ENCODE peak calls at places on chromosomes 12 and 14, in five cellular contexts. One of them, this sample, is unnamed.

GRCh38 chr12:124763594-124763979 is 100.1 kb downstream of the SCARB1 start:
- DNase-seq in amniotic epithelial cell: no peak
- DNase-seq in stimulated activated naive CD4-positive, alpha-beta T cell: no peak
- DNase-seq in keratinocyte: no peak
- DNase-seq in endothelial cell of umbilical vein: no peak
- DNase-seq in this sample: no peak

GRCh38 chr14:92935446-92935845 is 12.5 kb downstream of the CHGA start:
- DNase-seq in amniotic epithelial cell: no peak
- DNase-seq in stimulated activated naive CD4-positive, alpha-beta T cell: no peak
- DNase-seq in keratinocyte: no peak
- DNase-seq in endothelial cell of umbilical vein: no peak
- DNase-seq in this sample: no peak

GRCh38 chr14:104563191-104563741 is 16.3 kb upstream of the C14orf180 start:
- DNase-seq in amniotic epithelial cell: no peak
- DNase-seq in stimulated activated naive CD4-positive, alpha-beta T cell: no peak
- DNase-seq in keratinocyte: no peak
- DNase-seq in endothelial cell of umbilical vein: no peak
- DNase-seq in this sample: no peak

GRCh38 chr12:82912406-82912805 is 225.7 kb downstream of the TMTC2 start:
- DNase-seq in amniotic epithelial cell: peak; percentile 95
- DNase-seq in stimulated activated naive CD4-positive, alpha-beta T cell: no peak
- DNase-seq in keratinocyte: no peak
- DNase-seq in endothelial cell of umbilical vein: no peak
- DNase-seq in this sample: no peak

GRCh38 chr12:118983147-118983824 is 1.9 kb downstream of the SRRM4 start:
- DNase-seq in amniotic epithelial cell: no peak
- DNase-seq in stimulated activated naive CD4-positive, alpha-beta T cell: no peak
- DNase-seq in keratinocyte: no peak
- DNase-seq in endothelial cell of umbilical vein: no peak
- DNase-seq in this sample: no peak

GRCh38 chr12:93602897-93603668 is 30.6 kb downstream of the SOCS2 start:
- DNase-seq in amniotic epithelial cell: no peak
- DNase-seq in stimulated activated naive CD4-positive, alpha-beta T cell: no peak
- DNase-seq in keratinocyte: no peak
- DNase-seq in endothelial cell of umbilical vein: no peak
- DNase-seq in this sample: no peak

GRCh38 chr12:106767954-106768501 is 6.5 kb upstream of the RIC8B start:
- DNase-seq in amniotic epithelial cell: peak; percentile 60
- DNase-seq in stimulated activated naive CD4-positive, alpha-beta T cell: no peak
- DNase-seq in keratinocyte: no peak
- DNase-seq in endothelial cell of umbilical vein: no peak
- DNase-seq in this sample: no peak

GRCh38 chr12:68303850-68304249 is 28.3 kb downstream of the MDM1 start:
- DNase-seq in amniotic epithelial cell: peak; percentile 53
- DNase-seq in stimulated activated naive CD4-positive, alpha-beta T cell: no peak
- DNase-seq in keratinocyte: no peak
- DNase-seq in endothelial cell of umbilical vein: no peak
- DNase-seq in this sample: no peak

GRCh38 chr14:75450381-75451276 is 22.8 kb downstream of the JDP2 start:
- DNase-seq in amniotic epithelial cell: peak; percentile 37
- DNase-seq in stimulated activated naive CD4-positive, alpha-beta T cell: no peak
- DNase-seq in keratinocyte: peak; percentile 30
- DNase-seq in endothelial cell of umbilical vein: peak; percentile 45
- DNase-seq in this sample: no peak

GRCh38 chr12:108525681-108526080 is 10.6 kb downstream of the FICD start:
- DNase-seq in amniotic epithelial cell: no peak
- DNase-seq in stimulated activated naive CD4-positive, alpha-beta T cell: no peak
- DNase-seq in keratinocyte: no peak
- DNase-seq in endothelial cell of umbilical vein: no peak
- DNase-seq in this sample: no peak

GRCh38 chr12:34600592-34601462 is 578.5 kb downstream of the ALG10 start:
- DNase-seq in amniotic epithelial cell: no peak
- DNase-seq in stimulated activated naive CD4-positive, alpha-beta T cell: no peak
- DNase-seq in keratinocyte: no peak
- DNase-seq in endothelial cell of umbilical vein: no peak
- DNase-seq in this sample: no peak

GRCh38 chr12:45130881-45131281 is 80.0 kb upstream of the DBX2 start:
- DNase-seq in amniotic epithelial cell: peak; percentile 53
- DNase-seq in stimulated activated naive CD4-positive, alpha-beta T cell: no peak
- DNase-seq in keratinocyte: peak; percentile 9
- DNase-seq in endothelial cell of umbilical vein: peak; percentile 71
- DNase-seq in this sample: peak; percentile 75

GRCh38 chr14:92928961-92929688 is 6.2 kb downstream of the CHGA start:
- DNase-seq in amniotic epithelial cell: no peak
- DNase-seq in stimulated activated naive CD4-positive, alpha-beta T cell: no peak
- DNase-seq in keratinocyte: no peak
- DNase-seq in endothelial cell of umbilical vein: no peak
- DNase-seq in this sample: no peak

GRCh38 chr12:17918013-17918412 is 172.0 kb downstream of the RERGL start:
- DNase-seq in amniotic epithelial cell: no peak
- DNase-seq in stimulated activated naive CD4-positive, alpha-beta T cell: no peak
- DNase-seq in keratinocyte: no peak
- DNase-seq in endothelial cell of umbilical vein: no peak
- DNase-seq in this sample: no peak

GRCh38 chr14:89327771-89328212 is 89.2 kb downstream of the FOXN3 start:
- DNase-seq in amniotic epithelial cell: peak; percentile 54
- DNase-seq in stimulated activated naive CD4-positive, alpha-beta T cell: no peak
- DNase-seq in keratinocyte: no peak
- DNase-seq in endothelial cell of umbilical vein: no peak
- DNase-seq in this sample: no peak

GRCh38 chr14:99171396-99171795 is 100.6 kb downstream of the BCL11B start:
- DNase-seq in amniotic epithelial cell: no peak
- DNase-seq in stimulated activated naive CD4-positive, alpha-beta T cell: no peak
- DNase-seq in keratinocyte: no peak
- DNase-seq in endothelial cell of umbilical vein: no peak
- DNase-seq in this sample: no peak

GRCh38 chr14:102645746-102646440 is 53.4 kb downstream of the RCOR1 start:
- DNase-seq in amniotic epithelial cell: peak; percentile 41
- DNase-seq in stimulated activated naive CD4-positive, alpha-beta T cell: no peak
- DNase-seq in keratinocyte: no peak
- DNase-seq in endothelial cell of umbilical vein: no peak
- DNase-seq in this sample: no peak

GRCh38 chr12:113171543-113171942 is 13.7 kb downstream of the DDX54 start:
- DNase-seq in amniotic epithelial cell: no peak
- DNase-seq in stimulated activated naive CD4-positive, alpha-beta T cell: no peak
- DNase-seq in keratinocyte: no peak
- DNase-seq in endothelial cell of umbilical vein: no peak
- DNase-seq in this sample: no peak

GRCh38 chr14:104386281-104386841 is 193.2 kb upstream of the C14orf180 start:
- DNase-seq in amniotic epithelial cell: no peak
- DNase-seq in stimulated activated naive CD4-positive, alpha-beta T cell: no peak
- DNase-seq in keratinocyte: no peak
- DNase-seq in endothelial cell of umbilical vein: no peak
- DNase-seq in this sample: no peak

GRCh38 chr12:103751171-103751570 is 89.9 kb downstream of the NT5DC3 start:
- DNase-seq in amniotic epithelial cell: no peak
- DNase-seq in stimulated activated naive CD4-positive, alpha-beta T cell: no peak
- DNase-seq in keratinocyte: no peak
- DNase-seq in endothelial cell of umbilical vein: no peak
- DNase-seq in this sample: peak; percentile 49

GRCh38 chr12:51441583-51441982 is 17.0 kb downstream of the SLC4A8 start:
- DNase-seq in amniotic epithelial cell: peak; percentile 87
- DNase-seq in stimulated activated naive CD4-positive, alpha-beta T cell: no peak
- DNase-seq in keratinocyte: no peak
- DNase-seq in endothelial cell of umbilical vein: no peak
- DNase-seq in this sample: peak; percentile 27

GRCh38 chr12:103771466-103771865 is 69.6 kb downstream of the NT5DC3 start:
- DNase-seq in amniotic epithelial cell: peak; percentile 44
- DNase-seq in stimulated activated naive CD4-positive, alpha-beta T cell: no peak
- DNase-seq in keratinocyte: no peak
- DNase-seq in endothelial cell of umbilical vein: peak; percentile 46
- DNase-seq in this sample: peak; percentile 76

GRCh38 chr12:110353211-110353965 is 50.1 kb downstream of the ANAPC7 start:
- DNase-seq in amniotic epithelial cell: no peak
- DNase-seq in stimulated activated naive CD4-positive, alpha-beta T cell: no peak
- DNase-seq in keratinocyte: no peak
- DNase-seq in endothelial cell of umbilical vein: no peak
- DNase-seq in this sample: no peak

GRCh38 chr14:20499108-20499507 is 6.2 kb upstream of the RNASE10 start:
- DNase-seq in amniotic epithelial cell: no peak
- DNase-seq in stimulated activated naive CD4-positive, alpha-beta T cell: no peak
- DNase-seq in keratinocyte: no peak
- DNase-seq in endothelial cell of umbilical vein: peak; percentile 76
- DNase-seq in this sample: no peak

This sample was measured in SK-MEL-5.